ENCODE peak calls at places on chromosomes 3 and 15, in nine cellular contexts. Q, T, G, O, M, S, K, D and Z are unnamed samples.

GRCh38 chr15:69403611-69404010 is 10.5 kb upstream of the KIF23 start:
- ATAC-seq in Q (no peak), T (no peak), G (no peak), O (no peak), M (no peak), S (no peak), K (no peak), D (no peak), Z (no peak)

GRCh38 chr15:69885182-69886041 is 212.3 kb downstream of the TLE3 start:
- ATAC-seq in Q (no peak), T (no peak), G (no peak), O (no peak), M (no peak), S (no peak), K (no peak), D (no peak), Z (no peak)

GRCh38 chr15:86540840-86541467 is 461.3 kb downstream of the AGBL1 start:
- ATAC-seq in Q (no peak), T (no peak), G (no peak), O (no peak), M (no peak), S (no peak), K (peak; percentile 66), D (no peak), Z (no peak)

GRCh38 chr15:31396881-31397560 is 70.4 kb downstream of the KLF13 start:
- ATAC-seq in Q (no peak), T (peak; percentile 83), G (peak; percentile 84), O (no peak), M (peak; percentile 83), S (peak; percentile 83), K (peak; percentile 86), D (peak; percentile 88), Z (peak; percentile 90)

GRCh38 chr3:15102256-15102655 is 3.3 kb upstream of the RBSN start:
- ATAC-seq in Q (no peak), T (peak; percentile 84), G (no peak), O (no peak), M (no peak), S (peak; percentile 51), K (peak; percentile 69), D (peak; percentile 73), Z (peak; percentile 86)

GRCh38 chr3:172537521-172538158 is 14.4 kb upstream of the TNFSF10 start:
- ATAC-seq in Q (no peak), T (no peak), G (no peak), O (no peak), M (no peak), S (no peak), K (no peak), D (no peak), Z (no peak)

GRCh38 chr3:70064194-70064787 is 64.8 kb downstream of the SAMMSON start:
- ATAC-seq in Q (no peak), T (peak; percentile 86), G (no peak), O (no peak), M (no peak), S (no peak), K (peak; percentile 61), D (no peak), Z (no peak)

GRCh38 chr3:188000361-188000861 is 153.5 kb upstream of the LPP start:
- ATAC-seq in Q (no peak), T (peak; percentile 52), G (no peak), O (peak; percentile 39), M (no peak), S (peak; percentile 22), K (no peak), D (no peak), Z (peak; percentile 30)

GRCh38 chr15:44788748-44789147 is 52.4 kb downstream of the TRIM69 start:
- ATAC-seq in Q (peak; percentile 30), T (no peak), G (no peak), O (no peak), M (no peak), S (no peak), K (no peak), D (no peak), Z (no peak)

GRCh38 chr3:23720059-23720458 is 85.7 kb upstream of the UBE2E1 start:
- ATAC-seq in Q (no peak), T (no peak), G (no peak), O (no peak), M (no peak), S (no peak), K (no peak), D (no peak), Z (no peak)

GRCh38 chr15:98289747-98290146 is 329.2 kb downstream of the ARRDC4 start:
- ATAC-seq in Q (no peak), T (no peak), G (no peak), O (no peak), M (no peak), S (no peak), K (no peak), D (no peak), Z (no peak)

GRCh38 chr3:126245811-126246727 is 65.7 kb upstream of the ALDH1L1 start:
- ATAC-seq in Q (no peak), T (peak; percentile 90), G (no peak), O (no peak), M (peak; percentile 89), S (peak; percentile 75), K (peak; percentile 80), D (peak; percentile 76), Z (peak; percentile 70)

GRCh38 chr3:188693435-188693834 is 478.3 kb upstream of the TPRG1 start:
- ATAC-seq in Q (no peak), T (no peak), G (no peak), O (no peak), M (no peak), S (no peak), K (no peak), D (no peak), Z (no peak)

GRCh38 chr15:78930577-78931388 is 14.1 kb downstream of the CTSH start:
- ATAC-seq in Q (no peak), T (peak; percentile 87), G (peak; percentile 87), O (no peak), M (peak; percentile 89), S (no peak), K (peak; percentile 6), D (peak; percentile 42), Z (peak; percentile 44)

GRCh38 chr3:42099020-42099765 is 8.0 kb downstream of the TRAK1 start:
- ATAC-seq in Q (no peak), T (no peak), G (peak; percentile 49), O (no peak), M (peak; percentile 38), S (no peak), K (no peak), D (no peak), Z (no peak)

GRCh38 chr3:30384546-30385072 is 221.8 kb upstream of the TGFBR2 start:
- ATAC-seq in Q (no peak), T (no peak), G (no peak), O (no peak), M (no peak), S (no peak), K (no peak), D (no peak), Z (no peak)

GRCh38 chr3:68987322-68987721 is 26.2 kb downstream of the EOGT start:
- ATAC-seq in Q (no peak), T (no peak), G (no peak), O (no peak), M (no peak), S (no peak), K (no peak), D (no peak), Z (no peak)

GRCh38 chr3:68988740-68989139 is 24.7 kb downstream of the EOGT start:
- ATAC-seq in Q (no peak), T (no peak), G (no peak), O (no peak), M (no peak), S (no peak), K (no peak), D (no peak), Z (no peak)

GRCh38 chr3:68984011-68984410 is 29.5 kb downstream of the EOGT start:
- ATAC-seq in Q (no peak), T (no peak), G (no peak), O (no peak), M (no peak), S (no peak), K (no peak), D (no peak), Z (no peak)

GRCh38 chr3:68986496-68987208 is 26.8 kb downstream of the EOGT start:
- ATAC-seq in Q (no peak), T (no peak), G (no peak), O (no peak), M (no peak), S (no peak), K (no peak), D (no peak), Z (no peak)

DNA sequence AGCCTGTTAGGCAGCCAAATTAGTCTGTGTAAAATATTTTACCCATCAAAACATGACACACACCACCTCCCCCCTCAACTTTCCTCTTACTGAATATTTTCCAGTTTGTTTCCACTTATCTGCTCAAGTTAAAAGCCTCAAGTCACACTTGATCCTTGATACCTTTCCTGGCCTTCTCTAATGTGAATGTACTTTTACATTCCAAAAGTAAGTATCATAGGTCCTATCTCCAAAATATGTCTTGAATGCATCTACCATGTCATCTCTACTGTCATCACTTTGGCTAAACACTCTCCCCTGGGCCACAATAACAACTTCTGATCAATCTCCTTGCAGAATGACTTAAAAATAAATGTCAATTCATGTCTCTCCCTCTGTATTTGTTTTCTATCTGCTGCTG is 28.1 kb downstream of the EOGT start:
- ATAC-seq in Q (no peak), T (no peak), G (no peak), O (no peak), M (no peak), S (no peak), K (no peak), D (no peak), Z (no peak)
- H3K36me3 ChIP-seq in Q (peaks cover 69% of the 10 kb centered on the region), T (no peaks in the 10 kb centered on the region), G (peaks cover 17% of the 10 kb centered on the region), O (peaks cover 5% of the 10 kb centered on the region), M (peaks cover 32% of the 10 kb centered on the region), S (peaks cover 26% of the 10 kb centered on the region), K (peaks cover 84% of the 10 kb centered on the region), D (peaks cover 23% of the 10 kb centered on the region), Z (peaks cover 14% of the 10 kb centered on the region)

GRCh38 chr3:47259114-47259513 is 23.5 kb downstream of the KIF9 start:
- ATAC-seq in Q (no peak), T (no peak), G (no peak), O (no peak), M (no peak), S (no peak), K (peak; percentile 20), D (no peak), Z (no peak)
- H3K27ac ChIP-seq in Q (no peak overlapping the region), T (no peak overlapping the region), G (no peak overlapping the region), O (no peak overlapping the region), M (no peak overlapping the region), S (no peak overlapping the region), K (peak overlapping the region; percentile 17), D (no peak overlapping the region), Z (no peak overlapping the region)

DNA sequence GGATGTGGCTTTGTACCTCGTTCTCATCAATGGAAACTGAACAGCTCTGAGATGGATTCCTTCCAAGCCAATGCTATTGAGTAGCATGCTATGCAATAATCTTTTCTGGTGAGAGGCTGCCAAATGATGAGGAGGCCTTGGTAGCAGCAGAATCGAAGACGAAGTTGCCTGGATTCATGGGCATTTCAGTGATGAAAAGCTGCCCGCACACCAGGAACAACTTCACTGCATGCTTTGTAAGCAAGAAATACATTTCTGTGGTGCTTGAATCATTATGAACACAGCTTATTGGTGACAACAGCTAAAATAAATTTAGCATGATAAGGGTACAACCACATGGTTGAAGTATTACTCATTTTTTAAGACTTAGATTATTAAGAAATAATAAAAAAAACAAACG is 246.8 kb upstream of the ROBO1 start:
- ATAC-seq in Q (no peak), T (no peak), G (no peak), O (no peak), M (no peak), S (no peak), K (no peak), D (no peak), Z (no peak)
- H3K4me3 ChIP-seq in Q (no peak overlapping the region), T (no peak overlapping the region), G (no peak overlapping the region), O (no peak overlapping the region), M (no peak overlapping the region), S (no peak overlapping the region), K (no peak overlapping the region), D (no peak overlapping the region), Z (no peak overlapping the region)

GRCh38 chr15:49361370-49361769 is 61.7 kb upstream of the FGF7 start:
- ATAC-seq in Q (no peak), T (no peak), G (no peak), O (no peak), M (no peak), S (no peak), K (no peak), D (no peak), Z (no peak)
- H3K36me3 ChIP-seq in Q (no peaks in the 10 kb centered on the region), T (no peaks in the 10 kb centered on the region), G (no peaks in the 10 kb centered on the region), O (no peaks in the 10 kb centered on the region), M (no peaks in the 10 kb centered on the region), S (no peaks in the 10 kb centered on the region), K (no peaks in the 10 kb centered on the region), D (no peaks in the 10 kb centered on the region), Z (no peaks in the 10 kb centered on the region)